ENCODE peak calls at places on chromosomes 2 and 18, in seven cellular contexts. A is H1, W is mesenchymal stem cell, V is mesendoderm, Y is H9, Q is IMR-90, R is trophoblast cell. E is an unnamed sample.

GRCh38 chr2:65325066-65325465 is 97.4 kb downstream of the ACTR2 start:
- DNase-seq in R (no peak), A (no peak), Q (no peak), W (no peak), V (no peak), Y (no peak), E (no peak)

GRCh38 chr18:74082476-74083070 is 65.1 kb downstream of the FBXO15 start:
- DNase-seq in W (peak), R (no peak), A (peak), Y (peak), V (peak), Q (peak), E (peak)

GRCh38 chr18:56085561-56085960 is 497.6 kb upstream of the TCF4 start:
- DNase-seq in W (peak), R (no peak), Y (no peak), V (no peak), Q (peak), A (no peak), E (no peak)

GRCh38 chr2:85547089-85547858 is 8.3 kb downstream of the MAT2A start:
- DNase-seq in V (no peak), W (no peak), Y (no peak), A (no peak), R (no peak), Q (no peak), E (no peak)

GRCh38 chr2:30717081-30717650 is 90.1 kb downstream of the CAPN13 start:
- DNase-seq in Q (no peak), V (no peak), A (no peak), Y (peak), W (no peak), R (no peak), E (no peak)

GRCh38 chr2:8676191-8676914 is 5.5 kb upstream of the ID2 start:
- DNase-seq in W (peak), V (peak), Y (peak), R (no peak), A (no peak), Q (peak), E (peak)

GRCh38 chr18:8381801-8382459 is 227.3 kb upstream of the RAB12 start:
- DNase-seq in Q (peak), R (no peak), W (no peak), Y (no peak), V (no peak), A (no peak), E (no peak)

GRCh38 chr2:228469721-228470120 is 288.2 kb upstream of the SPHKAP start:
- DNase-seq in W (no peak), R (no peak), Y (no peak), V (no peak), A (no peak), Q (no peak), E (no peak)

GRCh38 chr2:120367649-120368048 is 21.7 kb downstream of the INHBB start:
- DNase-seq in R (no peak), V (no peak), Q (peak), A (no peak), W (no peak), Y (no peak), E (no peak)

GRCh38 chr2:205929445-205930027 is 156.4 kb downstream of the INO80D start:
- DNase-seq in Y (no peak), R (no peak), A (no peak), V (no peak), W (no peak), Q (no peak), E (no peak)

GRCh38 chr2:102749938-102750337 is 11.9 kb upstream of the TMEM182 start:
- DNase-seq in R (no peak), A (no peak), W (no peak), Y (no peak), Q (no peak), V (no peak), E (no peak)

DNA sequence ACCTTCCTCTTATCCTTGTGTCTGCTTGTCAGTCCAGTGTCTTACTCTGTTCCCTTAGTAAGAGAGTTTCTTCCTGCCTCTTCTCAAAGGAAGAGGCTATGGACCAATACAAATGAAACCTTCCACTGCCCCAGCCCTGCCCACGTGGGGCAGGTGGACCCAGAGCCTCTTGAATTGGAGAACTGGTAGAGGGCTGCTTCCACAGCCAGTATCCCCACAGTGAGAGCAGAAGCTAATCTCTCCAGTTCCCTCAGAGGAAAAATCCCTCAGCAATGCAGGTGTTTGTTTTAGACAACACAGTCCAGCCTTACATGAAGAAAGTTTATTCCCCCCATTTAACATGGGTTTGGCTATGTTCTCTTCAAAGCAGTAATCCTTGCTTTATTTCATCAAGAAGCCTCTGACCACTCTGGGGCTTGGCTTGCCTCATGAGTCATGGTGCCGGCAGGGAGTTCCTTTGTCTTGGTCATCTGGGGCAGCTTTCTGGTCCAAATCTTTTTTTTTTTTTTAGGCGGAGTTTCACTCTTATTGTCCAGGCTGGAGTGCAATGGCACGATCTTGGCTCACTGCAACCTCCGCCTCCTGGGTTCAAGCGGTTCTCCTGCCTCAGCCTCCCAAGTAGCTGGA is 6.5 kb upstream of the CYBRD1 start:
- DNase-seq in Y (no peak), V (peak), R (no peak), Q (peak), W (peak), A (no peak), E (no peak)
- H3K23ac ChIP-seq in Y (no peak), V (no peak), R (no peak), Q (no peak), W (no peak), A (no peak), E (no peak)

DNA sequence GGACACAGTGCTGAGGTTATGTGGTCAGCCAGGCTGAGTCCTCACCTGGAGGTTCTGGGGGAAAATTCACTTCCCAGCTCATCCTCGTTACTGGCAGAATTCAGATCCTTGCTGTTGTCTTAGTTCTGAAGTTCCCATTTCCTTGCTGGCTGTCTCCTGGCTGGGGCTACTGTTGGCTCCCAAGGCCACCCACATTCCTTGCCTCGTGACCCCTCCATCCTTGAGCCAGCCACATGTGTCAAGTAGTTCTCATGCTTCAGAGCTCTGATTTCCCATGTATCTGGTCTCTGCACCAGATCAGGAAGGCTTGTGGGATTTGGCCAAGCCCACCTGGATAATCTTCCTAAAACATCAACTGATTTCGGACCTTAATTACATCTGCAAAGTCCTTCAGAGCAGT is 38.1 kb upstream of the RFX8 start:
- DNase-seq in R (no peak), A (no peak), Y (no peak), Q (no peak), V (no peak), W (no peak), E (no peak)
- H4K8ac ChIP-seq in R (no peak), A (no peak), Y (no peak), Q (no peak), V (no peak), W (no peak), E (no peak)

DNA sequence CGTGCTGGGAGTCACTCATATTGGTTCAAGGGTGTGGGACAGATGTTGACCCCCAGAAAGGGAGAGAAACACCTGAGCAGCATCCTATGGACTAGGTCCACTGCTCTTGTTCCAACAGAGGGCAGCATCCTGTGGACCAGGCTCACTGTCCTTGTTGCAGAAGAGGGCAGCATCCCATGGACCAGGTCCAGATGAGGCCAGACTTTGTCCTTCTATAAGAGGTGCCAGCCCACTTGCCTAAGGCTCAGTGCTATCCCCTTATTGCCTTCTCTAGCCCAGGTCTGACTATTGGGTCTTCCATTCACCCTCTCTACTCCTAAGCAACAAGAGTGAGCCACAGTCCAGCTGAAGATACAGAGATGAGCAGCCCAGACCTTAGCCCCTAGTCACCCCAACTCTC is 132.5 kb upstream of the GPC1 start:
- DNase-seq in A (no peak), Y (peak), W (no peak), V (no peak), Q (no peak), R (no peak), E (no peak)
- H3K23ac ChIP-seq in A (no peak), Y (no peak), W (no peak), V (no peak), Q (no peak), R (no peak), E (no peak)

DNA sequence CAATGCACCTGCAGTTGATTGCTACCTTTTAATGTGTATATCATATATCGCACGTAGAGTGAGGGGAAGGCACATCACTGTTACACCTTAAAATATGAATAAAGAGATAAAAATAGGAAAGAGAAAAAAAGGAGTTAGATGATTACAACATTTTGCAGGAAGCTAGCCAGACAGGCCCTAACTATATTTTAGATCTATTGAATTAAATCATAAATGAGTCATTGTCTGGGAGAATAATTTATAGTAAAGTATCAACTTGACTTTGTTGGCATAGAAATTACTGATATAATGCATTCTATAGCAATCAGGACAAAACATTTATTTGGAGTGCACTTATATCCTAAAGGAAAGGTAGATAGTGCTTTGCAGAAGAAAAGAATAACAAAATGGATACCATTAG is 384.9 kb upstream of the NXPH2 start:
- DNase-seq in Q (no peak), R (no peak), Y (no peak), V (no peak), W (no peak), A (no peak), E (no peak)
- H4K8ac ChIP-seq in Q (no peak), R (no peak), Y (no peak), V (no peak), W (no peak), A (no peak), E (no peak)

GRCh38 chr2:241218131-241219029 is 29.9 kb downstream of the ANO7 start:
- DNase-seq in Q (peak), W (peak), V (peak), A (no peak), Y (peak), R (peak), E (peak)
- H3K23ac ChIP-seq in Q (peak), W (no peak), V (no peak), A (no peak), Y (no peak), R (no peak), E (no peak)

DNA sequence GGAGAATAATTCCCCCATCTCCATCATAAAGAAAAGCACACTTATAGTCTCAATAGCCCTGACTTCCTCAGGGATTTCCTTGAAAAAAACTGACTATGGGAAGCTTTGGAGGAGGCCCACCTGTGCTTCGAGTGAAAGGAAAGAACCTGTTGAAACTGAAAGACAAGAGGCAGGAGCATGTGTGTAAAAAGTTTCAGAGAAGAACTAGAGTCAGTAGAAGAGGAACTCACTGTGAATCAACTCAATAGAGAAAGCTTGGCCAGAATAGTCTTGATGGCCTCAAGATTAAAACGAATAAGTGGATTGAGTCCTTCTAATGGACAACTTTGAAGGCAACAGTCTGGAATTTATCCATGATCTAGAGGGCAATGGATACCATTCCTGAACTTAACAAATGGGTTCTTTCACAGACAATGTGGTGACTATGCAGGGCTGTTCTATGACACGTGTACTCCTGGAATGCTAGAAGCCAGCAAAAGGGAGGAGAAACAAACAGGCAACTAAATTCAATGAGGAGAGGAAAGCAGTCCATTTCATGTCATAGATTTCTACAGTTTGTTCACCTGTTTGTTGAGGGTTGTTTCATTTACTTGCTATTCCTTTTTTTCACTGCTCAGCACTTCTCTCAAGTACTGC is 442.3 kb downstream of the GRB14 start:
- DNase-seq in W (peak), R (no peak), V (peak), Y (no peak), A (no peak), Q (peak), E (no peak)
- H4K8ac ChIP-seq in W (no peak), R (no peak), V (no peak), Y (no peak), A (no peak), Q (no peak), E (no peak)